ENCODE peak calls at places on chromosomes 16 and 17, in six cellular contexts. Z is H1, B is GM12891, A is K562, G is HepG2, H is GM12878. D is an unnamed sample.

GRCh38 chr16:81838794-81839193 is 59.7 kb downstream of the PLCG2 start:
- DNase-seq in Z (no peak), B (no peak), A (no peak), G (no peak), H (peak), D (peak)

GRCh38 chr16:89044394-89045180 is 49.1 kb upstream of the ACSF3 start:
- DNase-seq in Z (no peak), B (no peak), A (no peak), G (no peak), H (no peak), D (no peak)

GRCh38 chr17:34254651-34255380 is at the start of gene CCL2:
- DNase-seq in Z (peak), B (no peak), A (no peak), G (no peak), H (no peak), D (no peak)

GRCh38 chr17:75173526-75173925 is 9.2 kb downstream of the SUMO2 start:
- DNase-seq in Z (no peak), B (no peak), A (no peak), G (no peak), H (no peak), D (no peak)

GRCh38 chr17:55722742-55723487 is at the start of gene TMEM100:
- DNase-seq in Z (no peak), B (no peak), A (peak), G (no peak), H (no peak), D (no peak)

GRCh38 chr16:28211758-28212531 is at the start of gene XPO6:
- DNase-seq in Z (peak), B (peak), A (peak), G (peak), H (no peak), D (peak)

GRCh38 chr17:64240741-64241347 is 22.2 kb downstream of the TEX2 start:
- DNase-seq in Z (no peak), B (no peak), A (no peak), G (no peak), H (no peak), D (no peak)

GRCh38 chr16:22318690-22319358 is 21.6 kb downstream of the POLR3E start:
- DNase-seq in Z (peak), B (no peak), A (peak), G (peak), H (no peak), D (no peak)

GRCh38 chr17:16491131-16491702 is 776 bp downstream of the LRRC75A start:
- DNase-seq in Z (peak), B (no peak), A (no peak), G (no peak), H (no peak), D (no peak)

GRCh38 chr16:11612110-11612981 is 25.6 kb upstream of the LITAF start:
- DNase-seq in Z (no peak), B (no peak), A (peak), G (peak), H (no peak), D (no peak)

GRCh38 chr16:89633064-89633631 is 19.7 kb downstream of the DPEP1 start:
- DNase-seq in Z (no peak), B (no peak), A (no peak), G (no peak), H (no peak), D (no peak)

GRCh38 chr16:71344315-71344905 is 14.1 kb upstream of the CALB2 start:
- DNase-seq in Z (no peak), B (no peak), A (no peak), G (no peak), H (no peak), D (no peak)

GRCh38 chr17:82127704-82128103 is 29.7 kb upstream of the FASN start:
- DNase-seq in Z (no peak), B (no peak), A (no peak), G (no peak), H (no peak), D (no peak)

GRCh38 chr16:54620197-54620596 is 310.5 kb upstream of the IRX5 start:
- DNase-seq in Z (no peak), B (no peak), A (no peak), G (no peak), H (no peak), D (no peak)

GRCh38 chr17:319266-319665 is 33.3 kb downstream of the RPH3AL start:
- DNase-seq in Z (no peak), B (no peak), A (no peak), G (no peak), H (no peak), D (no peak)

GRCh38 chr16:89320717-89321501 is 103.4 kb downstream of the ZNF778 start:
- DNase-seq in Z (no peak), B (no peak), A (peak), G (no peak), H (no peak), D (no peak)

GRCh38 chr16:29770250-29770929 is 7.7 kb upstream of the ZG16 start:
- DNase-seq in Z (no peak), B (no peak), A (no peak), G (no peak), H (no peak), D (no peak)

GRCh38 chr17:12406623-12407228 is 259.0 kb upstream of the MYOCD start:
- DNase-seq in Z (no peak), B (no peak), A (no peak), G (no peak), H (no peak), D (no peak)

GRCh38 chr17:42670925-42671657 is 5.7 kb downstream of the PLEKHH3 start:
- DNase-seq in Z (peak), B (no peak), A (no peak), G (no peak), H (no peak), D (no peak)

GRCh38 chr17:13002761-13003453 is 14.9 kb downstream of the ELAC2 start:
- DNase-seq in Z (peak), B (no peak), A (peak), G (peak), H (no peak), D (no peak)

GRCh38 chr16:49833796-49834195 is 22.1 kb downstream of the ZNF423 start:
- DNase-seq in Z (no peak), B (no peak), A (no peak), G (no peak), H (no peak), D (no peak)

GRCh38 chr17:2943971-2944370 is 119.4 kb downstream of the OR1D5 start:
- DNase-seq in Z (no peak), B (no peak), A (no peak), G (no peak), H (no peak), D (no peak)

DNA sequence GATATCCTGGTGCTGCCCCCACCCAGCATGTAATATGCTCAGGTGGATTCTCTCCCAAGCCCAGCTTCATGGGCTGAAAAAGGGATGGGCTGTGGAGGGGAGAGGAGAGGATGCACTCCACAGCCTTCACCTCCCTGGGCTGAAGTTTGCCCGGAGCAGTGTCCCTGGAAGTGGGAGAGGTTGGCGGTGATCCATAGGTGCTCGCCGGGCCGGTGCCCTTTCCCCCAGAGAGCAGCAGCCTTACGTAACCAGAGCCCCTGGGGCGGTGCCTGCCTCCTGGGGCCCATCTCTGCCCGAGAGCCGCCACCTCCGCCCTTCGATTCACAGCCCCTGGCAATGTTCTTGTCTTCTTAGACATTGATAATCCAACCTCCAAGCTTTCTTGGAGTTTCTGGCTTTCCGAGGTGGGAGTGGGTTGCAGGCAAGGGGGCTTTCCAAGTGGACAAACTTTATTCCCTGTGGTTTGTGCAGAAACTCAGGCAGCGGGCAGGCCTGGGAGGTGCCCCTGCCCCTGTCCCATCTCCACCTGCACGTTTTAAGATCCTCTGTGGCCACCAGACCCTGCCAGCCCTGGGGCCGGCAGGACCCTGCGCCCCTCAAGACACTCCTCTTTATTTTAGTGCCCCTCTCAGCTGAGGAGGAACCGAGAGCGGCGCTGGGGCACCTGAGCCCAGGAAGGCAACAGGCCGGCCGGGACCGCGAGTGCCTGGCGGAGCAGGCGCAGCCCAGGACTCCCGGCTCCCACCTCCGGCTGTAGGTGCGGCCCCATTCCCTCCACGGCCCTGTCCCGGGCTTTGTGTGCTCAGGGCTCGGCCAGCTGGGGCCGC is 3.1 kb upstream of the WDR90 start:
- DNase-seq in Z (no peak), B (no peak), A (no peak), G (peak), H (no peak), D (no peak)
- TF ChIP-seq TAF1 in Z (no peak), B (no peak), A (no peak), G (no peak), H (no peak), D (no peak)

DNA sequence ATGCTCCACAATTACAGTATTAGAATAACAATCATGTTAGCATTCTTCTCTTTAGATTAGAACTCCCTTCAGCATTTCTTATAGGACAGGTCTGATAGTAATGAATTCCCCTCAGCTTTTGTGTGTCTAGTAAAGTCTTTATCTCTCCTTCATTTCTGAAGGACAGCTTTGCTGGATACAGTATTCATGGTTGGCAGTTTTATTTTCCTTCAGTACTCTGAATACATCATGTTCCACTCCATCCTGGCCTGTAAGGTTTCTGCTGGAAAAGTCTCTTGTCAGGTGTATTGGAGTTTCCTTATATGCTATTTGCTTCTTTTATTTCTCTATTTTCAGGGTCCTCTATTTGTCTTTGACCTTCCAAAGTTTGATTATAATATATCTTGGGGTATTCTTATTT is 4.0 kb upstream of the ABCA10 start:
- DNase-seq in Z (no peak), B (no peak), A (no peak), G (no peak), H (no peak), D (no peak)
- TF ChIP-seq POLR2A in Z (no peak), B (no peak), A (no peak), G (no peak), H (no peak), D (no peak)

GRCh38 chr17:77396610-77397009 is 255.8 kb downstream of the SEC14L1 start:
- DNase-seq in Z (no peak), B (no peak), A (no peak), G (no peak), H (no peak), D (no peak)
- TF ChIP-seq POLR2AphosphoS5 in Z (no peak), B (no peak), A (no peak), G (no peak), H (no peak), D (no peak)

DNA sequence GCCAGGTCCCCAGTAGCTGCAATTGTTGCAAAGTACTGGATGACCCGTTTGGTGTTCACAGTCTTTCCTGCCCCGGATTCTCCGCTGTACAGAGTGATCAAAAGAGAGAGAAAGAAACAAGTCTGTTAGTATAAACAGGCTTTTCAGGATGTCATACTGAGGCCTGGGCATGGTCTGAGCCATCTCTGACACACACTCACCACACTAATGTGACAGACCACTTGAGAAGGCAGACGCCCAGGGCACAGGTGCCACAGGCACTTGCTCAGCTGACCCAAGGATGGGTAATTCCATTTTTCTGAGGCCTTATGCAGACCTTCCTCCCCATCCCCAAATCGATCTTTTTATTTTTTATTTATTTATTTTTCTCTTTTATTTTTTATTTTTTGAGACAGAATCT is 7.5 kb downstream of the MYH3 start:
- DNase-seq in Z (no peak), B (no peak), A (no peak), G (no peak), H (no peak), D (no peak)
- TF ChIP-seq TAF1 in Z (no peak), B (no peak), A (no peak), G (no peak), H (no peak), D (no peak)

DNA sequence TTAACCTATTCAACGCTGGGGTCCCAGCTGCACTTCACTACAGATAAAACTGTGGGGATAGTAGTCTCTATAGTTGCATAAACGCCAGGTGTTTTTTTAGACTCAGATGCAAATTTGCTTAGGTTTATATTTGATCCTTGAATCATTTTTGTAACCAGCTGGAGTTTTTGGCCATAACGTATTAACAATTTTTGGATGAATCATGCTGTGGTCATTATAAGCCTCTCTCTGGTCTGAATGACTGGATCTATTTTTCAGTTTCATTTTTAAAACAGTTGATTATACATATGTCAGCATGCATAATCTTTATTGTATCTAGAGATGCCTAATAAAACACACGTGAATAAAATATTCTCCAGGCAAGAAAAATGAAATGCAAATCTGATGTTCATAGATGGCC is 144.1 kb downstream of the KCNJ2 start:
- DNase-seq in Z (no peak), B (no peak), A (no peak), G (no peak), H (no peak), D (no peak)
- TF ChIP-seq POLR2A in Z (no peak), B (no peak), A (no peak), G (no peak), H (no peak), D (no peak)

GRCh38 chr17:18102640-18103039 is 5.9 kb upstream of the MYO15A start:
- DNase-seq in Z (no peak), B (no peak), A (no peak), G (no peak), H (no peak), D (no peak)
- TF ChIP-seq POLR2AphosphoS5 in Z (no peak), B (no peak), A (no peak), G (no peak), H (no peak), D (no peak)

GRCh38 chr16:67843343-67843765 is 1.2 kb downstream of the THAP11 start:
- DNase-seq in Z (no peak), B (no peak), A (no peak), G (no peak), H (no peak), D (no peak)
- TF ChIP-seq TAF1 in Z (no peak), B (no peak), A (no peak), G (no peak), H (no peak), D (no peak)

D was measured in GM12892.